ENCODE peak calls at places on chromosome 14, in four cellular contexts. One of them, this sample, is unnamed. For H3K4me1, the result is how much of the 10 kb centered on the place peaks cover.

GRCh38 chr14:33709711-33710110 is 241.2 kb downstream of the EGLN3 start:
- DNase-seq in lower lobe of right lung: no peak
- DNase-seq in A673: no peak
- DNase-seq in stomach: no peak
- DNase-seq in this sample: no peak

GRCh38 chr14:45838597-45838996 is 585.6 kb upstream of the MIS18BP1 start:
- DNase-seq in lower lobe of right lung: no peak
- DNase-seq in stomach: no peak
- DNase-seq in A673: no peak
- DNase-seq in this sample: no peak

GRCh38 chr14:74648643-74649042 is 36.6 kb upstream of the LTBP2 start:
- DNase-seq in stomach: no peak
- DNase-seq in A673: peak
- DNase-seq in lower lobe of right lung: no peak
- DNase-seq in this sample: no peak

GRCh38 chr14:42163136-42163535 is 556.5 kb downstream of the LRFN5 start:
- DNase-seq in A673: no peak
- DNase-seq in stomach: no peak
- DNase-seq in lower lobe of right lung: no peak
- DNase-seq in this sample: no peak

GRCh38 chr14:76953196-76953945 is 75.1 kb downstream of the IRF2BPL start:
- DNase-seq in stomach: peak
- DNase-seq in lower lobe of right lung: peak
- DNase-seq in A673: peak
- DNase-seq in this sample: peak

GRCh38 chr14:90625445-90625844 is 190.8 kb downstream of the TTC7B start:
- DNase-seq in stomach: no peak
- DNase-seq in lower lobe of right lung: no peak
- DNase-seq in A673: no peak
- DNase-seq in this sample: no peak

GRCh38 chr14:51457858-51458562 is 193.7 kb upstream of the FRMD6 start:
- DNase-seq in A673: no peak
- DNase-seq in stomach: no peak
- DNase-seq in lower lobe of right lung: no peak
- DNase-seq in this sample: no peak

GRCh38 chr14:102759416-102759815 is 17.8 kb upstream of the TRAF3 start:
- DNase-seq in stomach: no peak
- DNase-seq in A673: peak
- DNase-seq in lower lobe of right lung: no peak
- DNase-seq in this sample: no peak

GRCh38 chr14:74038015-74038859 is 19.1 kb downstream of the BBOF1 start:
- DNase-seq in stomach: no peak
- DNase-seq in lower lobe of right lung: no peak
- DNase-seq in A673: peak
- DNase-seq in this sample: no peak

GRCh38 chr14:71711619-71712018 is 220.6 kb upstream of the RGS6 start:
- DNase-seq in stomach: no peak
- DNase-seq in lower lobe of right lung: no peak
- DNase-seq in A673: peak
- DNase-seq in this sample: no peak

GRCh38 chr14:71712478-71712877 is 219.8 kb upstream of the RGS6 start:
- DNase-seq in A673: no peak
- DNase-seq in lower lobe of right lung: no peak
- DNase-seq in stomach: no peak
- DNase-seq in this sample: no peak

GRCh38 chr14:71710001-71710400 is 222.2 kb upstream of the RGS6 start:
- DNase-seq in lower lobe of right lung: no peak
- DNase-seq in stomach: no peak
- DNase-seq in A673: no peak
- DNase-seq in this sample: no peak

GRCh38 chr14:71709076-71709475 is 223.2 kb upstream of the RGS6 start:
- DNase-seq in stomach: no peak
- DNase-seq in A673: no peak
- DNase-seq in lower lobe of right lung: no peak
- DNase-seq in this sample: no peak

GRCh38 chr14:71711131-71711530 is 221.1 kb upstream of the RGS6 start:
- DNase-seq in stomach: no peak
- DNase-seq in A673: peak
- DNase-seq in lower lobe of right lung: no peak
- DNase-seq in this sample: peak
- H3K4me1 ChIP-seq in stomach: under half
- H3K4me1 ChIP-seq in A673: under half
- H3K4me1 ChIP-seq in lower lobe of right lung: under half
- H3K4me1 ChIP-seq in this sample: under half

GRCh38 chr14:71482701-71483100 is 449.5 kb upstream of the RGS6 start:
- DNase-seq in A673: no peak
- DNase-seq in stomach: no peak
- DNase-seq in lower lobe of right lung: no peak
- DNase-seq in this sample: no peak

GRCh38 chr14:71486274-71486673 is 446.0 kb upstream of the RGS6 start:
- DNase-seq in A673: no peak
- DNase-seq in lower lobe of right lung: no peak
- DNase-seq in stomach: no peak
- DNase-seq in this sample: no peak

GRCh38 chr14:71481215-71481614 is 451.0 kb upstream of the RGS6 start:
- DNase-seq in lower lobe of right lung: no peak
- DNase-seq in stomach: no peak
- DNase-seq in A673: no peak
- DNase-seq in this sample: no peak

GRCh38 chr14:71485833-71486232 is 446.4 kb upstream of the RGS6 start:
- DNase-seq in A673: no peak
- DNase-seq in stomach: no peak
- DNase-seq in lower lobe of right lung: no peak
- DNase-seq in this sample: no peak

GRCh38 chr14:71483154-71483553 is 449.1 kb upstream of the RGS6 start:
- DNase-seq in lower lobe of right lung: no peak
- DNase-seq in A673: no peak
- DNase-seq in stomach: no peak
- DNase-seq in this sample: no peak
- H3K4me3 ChIP-seq in lower lobe of right lung: no peak
- H3K4me3 ChIP-seq in A673: no peak
- H3K4me3 ChIP-seq in stomach: no peak
- H3K4me3 ChIP-seq in this sample: no peak

GRCh38 chr14:100104523-100105300 is 39.5 kb downstream of the EVL start:
- DNase-seq in lower lobe of right lung: no peak
- DNase-seq in stomach: no peak
- DNase-seq in A673: peak
- DNase-seq in this sample: peak

GRCh38 chr14:100102156-100102785 is 37.0 kb downstream of the EVL start:
- DNase-seq in A673: no peak
- DNase-seq in lower lobe of right lung: no peak
- DNase-seq in stomach: no peak
- DNase-seq in this sample: no peak

GRCh38 chr14:100103261-100104005 is 38.2 kb downstream of the EVL start:
- DNase-seq in stomach: no peak
- DNase-seq in lower lobe of right lung: no peak
- DNase-seq in A673: no peak
- DNase-seq in this sample: peak

GRCh38 chr14:100105357-100106169 is 40.3 kb downstream of the EVL start:
- DNase-seq in A673: no peak
- DNase-seq in lower lobe of right lung: no peak
- DNase-seq in stomach: no peak
- DNase-seq in this sample: peak

DNA sequence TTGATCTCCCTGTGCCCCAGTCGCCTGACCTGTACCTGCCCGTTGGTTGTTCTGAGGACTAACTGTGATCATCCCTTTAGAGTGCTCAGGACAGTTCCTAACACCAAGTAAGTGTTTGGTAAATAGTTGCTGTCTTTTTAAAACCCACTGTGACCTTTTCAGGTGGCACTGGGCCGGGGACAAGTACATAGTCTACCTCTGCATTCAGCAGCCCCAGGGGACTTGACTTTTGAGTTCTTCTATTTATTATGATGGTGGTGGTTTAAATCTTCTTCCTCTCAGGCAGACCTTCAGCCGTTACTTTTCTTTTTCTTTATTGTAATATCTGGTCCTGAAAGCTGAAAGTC is 38.8 kb downstream of the EVL start:
- DNase-seq in lower lobe of right lung: no peak
- DNase-seq in stomach: no peak
- DNase-seq in A673: no peak
- DNase-seq in this sample: no peak
- H3K4me1 ChIP-seq in lower lobe of right lung: half or more
- H3K4me1 ChIP-seq in stomach: half or more
- H3K4me1 ChIP-seq in A673: under half
- H3K4me1 ChIP-seq in this sample: half or more

DNA sequence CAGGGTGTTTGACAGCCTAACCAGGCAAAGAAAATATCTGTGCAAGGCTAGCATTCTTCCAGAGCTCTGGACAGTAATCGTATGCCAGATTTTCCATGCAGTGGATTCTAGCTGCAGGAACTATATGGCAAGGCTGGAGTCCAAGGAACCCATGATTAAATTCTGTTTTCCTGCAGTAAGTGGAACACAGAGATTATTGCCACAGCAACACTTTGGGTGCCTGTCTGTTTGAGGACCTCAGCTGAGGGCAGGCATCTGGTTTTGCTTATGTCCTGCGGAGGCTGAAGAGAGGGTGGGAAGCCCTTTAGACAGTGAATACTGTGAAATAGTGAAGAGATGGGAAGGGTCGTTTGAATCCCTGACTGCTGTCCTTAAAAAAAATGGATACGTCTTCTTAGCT is 104.4 kb downstream of the DAD1 start:
- DNase-seq in lower lobe of right lung: no peak
- DNase-seq in stomach: no peak
- DNase-seq in A673: peak
- DNase-seq in this sample: no peak
- H3K4me3 ChIP-seq in lower lobe of right lung: no peak
- H3K4me3 ChIP-seq in stomach: no peak
- H3K4me3 ChIP-seq in A673: no peak
- H3K4me3 ChIP-seq in this sample: peak

DNA sequence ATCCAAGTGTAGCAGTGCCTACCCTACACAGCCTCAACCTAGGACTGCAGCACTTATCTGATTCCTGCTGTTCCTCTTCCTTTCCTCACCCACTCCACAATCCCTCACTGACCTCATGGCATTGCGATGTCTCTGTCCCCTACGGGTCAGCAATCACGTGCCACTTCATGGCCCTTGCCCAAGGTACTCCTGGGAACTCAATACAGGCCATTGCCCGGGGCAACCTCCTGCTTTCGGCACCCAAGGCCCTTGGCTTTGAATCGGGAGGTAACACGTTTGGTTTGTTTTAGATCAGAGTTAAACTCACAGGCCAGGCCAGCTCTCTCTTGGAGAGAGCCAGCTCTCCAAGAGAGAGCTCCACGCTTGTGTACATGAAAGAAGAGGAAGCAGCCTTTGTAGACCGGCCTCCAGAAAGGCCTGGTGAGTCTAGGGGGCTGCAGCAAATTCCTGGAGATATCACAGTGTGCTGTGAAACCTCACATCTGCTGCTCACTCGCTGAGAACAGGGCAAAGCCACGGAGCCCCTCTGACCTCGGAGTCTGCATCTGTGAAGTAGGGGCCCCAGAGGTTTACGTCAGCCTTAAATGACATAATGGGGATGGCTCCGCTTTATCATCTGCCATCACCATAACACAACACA is 12.2 kb downstream of the CLMN start:
- DNase-seq in A673: no peak
- DNase-seq in lower lobe of right lung: peak
- DNase-seq in stomach: peak
- DNase-seq in this sample: no peak
- H3K4me1 ChIP-seq in A673: under half
- H3K4me1 ChIP-seq in lower lobe of right lung: under half
- H3K4me1 ChIP-seq in stomach: under half
- H3K4me1 ChIP-seq in this sample: under half

DNA sequence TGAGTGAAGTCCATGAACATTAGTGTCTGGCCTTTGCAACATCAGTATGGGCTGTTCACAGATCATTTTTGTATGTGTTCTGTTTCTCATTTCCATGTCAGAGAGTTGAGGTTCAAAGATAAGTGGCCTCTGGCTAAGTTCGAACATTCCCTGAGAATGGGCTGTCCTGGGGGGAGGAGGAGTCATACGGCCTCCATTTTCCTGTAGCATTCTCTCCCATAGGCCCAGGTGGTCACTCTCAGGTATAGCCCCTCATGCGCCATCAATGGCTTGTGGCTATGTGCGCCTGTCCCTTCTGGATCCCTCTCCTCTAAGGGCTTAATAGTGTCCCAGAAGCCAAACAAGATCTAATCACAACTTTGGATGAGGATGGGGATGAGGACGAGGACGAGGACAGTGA is 165.0 kb downstream of the PAX9 start:
- DNase-seq in lower lobe of right lung: no peak
- DNase-seq in stomach: no peak
- DNase-seq in A673: no peak
- DNase-seq in this sample: no peak
- H3K4me3 ChIP-seq in lower lobe of right lung: no peak
- H3K4me3 ChIP-seq in stomach: no peak
- H3K4me3 ChIP-seq in A673: no peak
- H3K4me3 ChIP-seq in this sample: no peak

DNA sequence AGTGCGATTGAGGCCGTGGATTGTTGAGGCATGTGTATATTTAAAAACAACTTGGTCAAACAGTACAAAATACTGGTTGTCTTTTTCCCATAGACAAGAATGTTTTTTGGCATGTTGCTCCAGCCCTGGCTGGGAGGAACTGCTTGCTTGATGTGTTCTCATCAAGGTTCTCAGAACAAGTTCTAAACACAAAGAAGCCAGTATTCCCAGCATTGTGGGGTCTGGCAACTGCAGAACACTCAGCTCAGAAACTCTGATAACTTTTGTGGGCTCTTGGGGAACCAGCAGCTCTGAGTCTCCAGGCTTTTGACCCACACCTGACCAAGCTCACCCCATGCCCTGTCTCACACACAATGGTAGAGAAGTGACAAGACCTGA is 27.1 kb upstream of the DICER1 start:
- DNase-seq in stomach: no peak
- DNase-seq in lower lobe of right lung: no peak
- DNase-seq in A673: no peak
- DNase-seq in this sample: no peak
- H3K4me1 ChIP-seq in stomach: under half
- H3K4me1 ChIP-seq in lower lobe of right lung: half or more
- H3K4me1 ChIP-seq in A673: under half
- H3K4me1 ChIP-seq in this sample: under half